ENCODE peak calls at places on chromosome X, in seven cellular contexts. W, G, S, I, B, A and D are unnamed samples.

GRCh38 chrX:25531096-25531495 is 515.3 kb upstream of the ARX start:
- DNase-seq in W (no peak), G (no peak), S (no peak), I (no peak), B (no peak), A (no peak), D (no peak)

GRCh38 chrX:19751068-19751467 is 136.3 kb downstream of the SH3KBP1 start:
- DNase-seq in W (no peak), G (no peak), S (no peak), I (peak; percentile 3), B (no peak), A (no peak), D (peak; percentile 20)

GRCh38 chrX:42246814-42247213 is 323.5 kb upstream of the CASK start:
- DNase-seq in W (no peak), G (no peak), S (no peak), I (peak; percentile 4), B (no peak), A (no peak), D (no peak)

GRCh38 chrX:54866606-54867005 is 54.0 kb upstream of the TRO start:
- DNase-seq in W (no peak), G (no peak), S (no peak), I (no peak), B (no peak), A (no peak), D (no peak)

GRCh38 chrX:152926279-152926678 is 28.4 kb downstream of the ZNF185 start:
- DNase-seq in W (peak; percentile 25), G (peak; percentile 41), S (peak; percentile 76), I (peak; percentile 67), B (peak; percentile 33), A (peak; percentile 58), D (peak; percentile 80)

GRCh38 chrX:64662876-64663275 is 267.6 kb upstream of the MTMR8 start:
- DNase-seq in W (no peak), G (no peak), S (no peak), I (no peak), B (no peak), A (no peak), D (peak; percentile 3)

GRCh38 chrX:41178201-41178600 is 93.0 kb downstream of the USP9X start:
- DNase-seq in W (peak; percentile 21), G (no peak), S (no peak), I (no peak), B (no peak), A (no peak), D (no peak)

GRCh38 chrX:7934026-7934425 is 6.8 kb upstream of the PNPLA4 start:
- DNase-seq in W (no peak), G (no peak), S (no peak), I (no peak), B (no peak), A (no peak), D (no peak)

GRCh38 chrX:104113237-104113965 is 1.1 kb downstream of the ZCCHC18 start:
- DNase-seq in W (peak; percentile 52), G (peak; percentile 58), S (peak; percentile 75), I (peak; percentile 55), B (peak; percentile 53), A (peak; percentile 49), D (peak; percentile 74)

GRCh38 chrX:119694601-119695534 is 1.9 kb upstream of the SEPTIN6 start:
- DNase-seq in W (no peak), G (no peak), S (peak; percentile 60), I (no peak), B (no peak), A (peak; percentile 48), D (peak; percentile 42)

GRCh38 chrX:119693996-119694451 is 1.1 kb upstream of the SEPTIN6 start:
- DNase-seq in W (no peak), G (no peak), S (peak; percentile 52), I (no peak), B (no peak), A (peak; percentile 53), D (peak; percentile 47)

GRCh38 chrX:119698835-119699234 is 5.9 kb upstream of the SEPTIN6 start:
- DNase-seq in W (no peak), G (no peak), S (peak; percentile 36), I (peak; percentile 52), B (no peak), A (no peak), D (peak; percentile 82)

GRCh38 chrX:119695535-119696050 is 2.6 kb upstream of the SEPTIN6 start:
- DNase-seq in W (no peak), G (no peak), S (no peak), I (no peak), B (no peak), A (no peak), D (no peak)

GRCh38 chrX:119696251-119696890 is 3.4 kb upstream of the SEPTIN6 start:
- DNase-seq in W (no peak), G (no peak), S (no peak), I (no peak), B (no peak), A (no peak), D (no peak)
- H3K27ac ChIP-seq in W (no peak overlapping the region), G (no peak overlapping the region), S (no peak overlapping the region), I (no peak overlapping the region), B (no peak overlapping the region), A (no peak overlapping the region), D (no peak overlapping the region)

DNA sequence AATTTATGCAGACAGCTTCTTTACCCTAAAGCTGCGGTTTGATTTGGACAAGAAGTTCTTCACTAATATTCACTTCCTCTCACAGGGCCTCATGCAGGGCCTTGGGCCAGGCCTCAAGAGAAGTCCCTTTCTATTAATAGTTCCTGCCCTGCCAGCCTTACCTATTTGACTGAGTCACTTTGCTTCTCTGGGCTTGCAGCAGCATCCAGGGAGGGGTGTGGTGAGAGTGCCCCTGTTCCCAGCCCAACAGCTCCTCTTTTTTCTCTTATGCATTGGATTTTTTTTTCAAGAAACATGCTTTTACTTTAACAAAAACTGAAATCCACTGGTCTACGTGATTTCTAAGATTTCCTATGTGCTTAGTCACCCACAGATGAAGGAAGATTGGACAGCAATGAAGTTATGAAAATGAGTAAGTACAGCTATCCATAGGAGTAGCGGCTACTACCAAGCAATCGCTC is 26.7 kb downstream of the FAM156B start:
- DNase-seq in W (no peak), G (no peak), S (no peak), I (peak; percentile 65), B (no peak), A (no peak), D (no peak)
- H3K27ac ChIP-seq in W (no peak overlapping the region), G (no peak overlapping the region), S (no peak overlapping the region), I (peak overlapping the region; percentile 4), B (no peak overlapping the region), A (no peak overlapping the region), D (no peak overlapping the region)

GRCh38 chrX:120022763-120023162 is 54.7 kb downstream of the RHOXF2B start:
- DNase-seq in W (no peak), G (no peak), S (no peak), I (no peak), B (no peak), A (no peak), D (no peak)
- H3K27ac ChIP-seq in W (no peak overlapping the region), G (no peak overlapping the region), S (no peak overlapping the region), I (no peak overlapping the region), B (no peak overlapping the region), A (no peak overlapping the region), D (no peak overlapping the region)

DNA sequence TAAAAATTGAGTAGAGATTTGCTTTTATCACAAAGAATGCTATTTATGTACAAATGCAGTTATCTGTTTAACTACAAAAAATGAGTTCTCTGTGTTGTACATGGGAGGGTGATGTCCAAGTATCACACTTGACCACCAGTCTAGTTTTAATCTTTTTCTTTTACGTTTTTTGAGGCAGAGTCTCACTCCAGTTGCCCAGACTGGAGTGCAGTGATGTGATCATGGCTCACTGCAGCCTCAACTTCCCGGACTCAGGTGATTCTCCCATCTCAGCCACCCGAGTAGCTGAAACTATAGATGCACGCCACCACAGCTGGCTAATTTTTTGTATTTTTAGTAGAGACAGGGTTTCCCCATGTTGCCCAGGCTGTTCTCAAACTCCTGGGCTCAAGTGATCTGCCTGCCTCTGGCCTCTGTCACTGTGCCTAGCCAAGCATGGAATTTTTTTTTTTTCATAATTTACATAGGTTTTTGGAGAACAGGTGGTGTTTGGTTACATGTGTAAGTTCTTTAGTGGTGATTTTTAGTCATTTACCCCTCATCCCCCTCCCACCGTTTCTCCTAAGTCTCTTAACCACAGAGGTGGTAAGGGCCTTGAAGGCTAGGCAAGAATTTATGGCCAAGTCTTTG is 47.9 kb upstream of the RPA4 start:
- DNase-seq in W (no peak), G (no peak), S (no peak), I (no peak), B (no peak), A (no peak), D (no peak)
- H3K27ac ChIP-seq in W (no peak overlapping the region), G (no peak overlapping the region), S (no peak overlapping the region), I (no peak overlapping the region), B (no peak overlapping the region), A (no peak overlapping the region), D (no peak overlapping the region)

DNA sequence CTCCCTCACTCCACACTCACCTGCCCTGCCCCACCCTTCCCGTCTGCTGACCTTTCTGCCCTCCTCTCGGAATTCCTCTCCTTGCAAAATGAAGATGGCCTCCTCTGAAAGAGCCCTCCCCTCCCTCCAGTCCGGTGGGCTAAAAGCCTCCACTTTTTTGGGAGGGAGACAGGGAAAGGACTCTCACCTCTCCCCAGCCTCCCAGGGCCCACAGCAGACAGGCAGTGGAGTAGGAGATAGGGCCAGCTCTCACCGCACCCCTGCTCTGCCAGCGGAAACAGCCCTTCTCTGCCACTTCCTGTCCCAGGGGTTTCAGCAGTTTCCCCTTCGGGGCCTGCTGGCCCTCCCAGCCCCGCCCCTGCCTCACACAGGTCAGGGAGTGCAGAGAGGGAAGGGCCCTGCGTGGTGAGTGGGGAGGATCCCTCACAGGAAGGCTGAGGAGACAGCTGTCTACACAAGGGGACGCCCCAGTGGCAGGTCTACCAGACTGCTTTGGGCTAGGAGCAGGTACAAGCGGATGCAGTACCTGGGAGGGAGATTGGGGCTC is 18.2 kb downstream of the ELF4 start:
- DNase-seq in W (peak; percentile 93), G (peak; percentile 83), S (peak; percentile 47), I (no peak), B (peak; percentile 76), A (no peak), D (peak; percentile 30)
- H3K27ac ChIP-seq in W (peak overlapping the region; percentile 69), G (peak overlapping the region; percentile 54), S (no peak overlapping the region), I (no peak overlapping the region), B (peak overlapping the region; percentile 68), A (no peak overlapping the region), D (no peak overlapping the region)

GRCh38 chrX:15751160-15751819 is 13.2 kb downstream of the CA5B start:
- DNase-seq in W (peak; percentile 91), G (no peak), S (no peak), I (peak; percentile 54), B (no peak), A (no peak), D (no peak)
- H3K27ac ChIP-seq in W (peak overlapping the region; percentile 97), G (peak overlapping the region; percentile 94), S (no peak overlapping the region), I (peak overlapping the region; percentile 78), B (peak overlapping the region; percentile 90), A (no peak overlapping the region), D (no peak overlapping the region)

GRCh38 chrX:150270622-150271021 is 92.5 kb upstream of the MAMLD1 start:
- DNase-seq in W (no peak), G (no peak), S (no peak), I (no peak), B (no peak), A (no peak), D (no peak)
- H3K27ac ChIP-seq in W (no peak overlapping the region), G (no peak overlapping the region), S (no peak overlapping the region), I (no peak overlapping the region), B (no peak overlapping the region), A (no peak overlapping the region), D (no peak overlapping the region)

GRCh38 chrX:1591863-1592127 is 391 bp downstream of the AKAP17A start:
- DNase-seq in W (no peak), G (no peak), S (no peak), I (no peak), B (no peak), A (no peak), D (no peak)
- H3K27ac ChIP-seq in W (peak overlapping the region; percentile 73), G (peak overlapping the region; percentile 71), S (no peak overlapping the region), I (peak overlapping the region; percentile 80), B (peak overlapping the region; percentile 53), A (no peak overlapping the region), D (no peak overlapping the region)